ENCODE peak calls at places on chromosomes 1 and 21, in eight cellular contexts. B is A549; A is heart left ventricle; G is ascending aorta; Q is cardiac muscle cell; V is GM20000; R is CD8-positive, alpha-beta T cell; I is fibroblast of pulmonary artery. N is an unnamed sample.

GRCh38 chr1:19622204-19622603 is 21.9 kb upstream of the NBL1 start:
- DNase-seq in B (no peak), A (no peak), G (no peak), Q (no peak), V (no peak), R (no peak), I (no peak), N (no peak)

GRCh38 chr1:11730429-11730861 is 5.5 kb upstream of the AGTRAP start:
- DNase-seq in B (no peak), A (no peak), G (no peak), Q (no peak), V (no peak), R (peak), I (peak), N (peak)

GRCh38 chr1:239255628-239256160 is 130.7 kb upstream of the CHRM3 start:
- DNase-seq in B (no peak), A (no peak), G (no peak), Q (no peak), V (no peak), R (no peak), I (no peak), N (no peak)

GRCh38 chr1:37811027-37811655 is 3.1 kb upstream of the YRDC start:
- DNase-seq in B (peak), A (peak), G (peak), Q (peak), V (peak), R (peak), I (peak), N (peak)

GRCh38 chr1:175470591-175470990 is 272.8 kb downstream of the TNR start:
- DNase-seq in B (no peak), A (no peak), G (no peak), Q (no peak), V (no peak), R (no peak), I (no peak), N (no peak)

GRCh38 chr1:32989160-32989894 is 24.7 kb upstream of the RNF19B start:
- DNase-seq in B (peak), A (peak), G (peak), Q (peak), V (no peak), R (no peak), I (peak), N (peak)

GRCh38 chr1:162822391-162823200 is 32.1 kb downstream of the HSD17B7 start:
- DNase-seq in B (peak), A (no peak), G (no peak), Q (peak), V (no peak), R (no peak), I (no peak), N (no peak)

GRCh38 chr1:41576620-41577019 is 92.1 kb upstream of the EDN2 start:
- DNase-seq in B (no peak), A (no peak), G (no peak), Q (no peak), V (no peak), R (no peak), I (no peak), N (no peak)

GRCh38 chr1:34926156-34926555 is 3.3 kb downstream of the DLGAP3 start:
- DNase-seq in B (no peak), A (no peak), G (no peak), Q (no peak), V (no peak), R (no peak), I (no peak), N (no peak)

GRCh38 chr1:36222481-36223372 is 1.5 kb upstream of the THRAP3 start:
- DNase-seq in B (no peak), A (no peak), G (no peak), Q (no peak), V (no peak), R (no peak), I (no peak), N (no peak)

GRCh38 chr1:150551784-150552691 is 2.8 kb downstream of the ADAMTSL4 start:
- DNase-seq in B (peak), A (peak), G (peak), Q (no peak), V (no peak), R (no peak), I (peak), N (peak)

GRCh38 chr1:225961659-225962439 is 20.8 kb upstream of the LEFTY2 start:
- DNase-seq in B (no peak), A (no peak), G (no peak), Q (no peak), V (no peak), R (no peak), I (no peak), N (no peak)

GRCh38 chr1:212035835-212036605 is 472 bp downstream of the DTL start:
- DNase-seq in B (no peak), A (no peak), G (no peak), Q (no peak), V (no peak), R (no peak), I (no peak), N (no peak)

GRCh38 chr1:192967211-192967877 is 91.8 kb downstream of the UCHL5 start:
- DNase-seq in B (no peak), A (no peak), G (no peak), Q (no peak), V (no peak), R (no peak), I (peak), N (no peak)

GRCh38 chr1:66300986-66301451 is 232.9 kb upstream of the SGIP1 start:
- DNase-seq in B (no peak), A (no peak), G (no peak), Q (no peak), V (peak), R (no peak), I (peak), N (no peak)

GRCh38 chr1:200410566-200410878 is 686 bp upstream of the ZNF281 start:
- DNase-seq in B (no peak), A (no peak), G (no peak), Q (peak), V (peak), R (no peak), I (no peak), N (no peak)

GRCh38 chr1:204971700-204972336 is 71.2 kb upstream of the CNTN2 start:
- DNase-seq in B (peak), A (no peak), G (no peak), Q (no peak), V (no peak), R (no peak), I (peak), N (peak)

GRCh38 chr1:234047113-234047512 is 142.6 kb downstream of the SLC35F3 start:
- DNase-seq in B (peak), A (no peak), G (no peak), Q (no peak), V (no peak), R (no peak), I (no peak), N (no peak)

GRCh38 chr1:91498498-91499245 is 2.0 kb upstream of the CDC7 start:
- DNase-seq in B (no peak), A (no peak), G (no peak), Q (no peak), V (no peak), R (no peak), I (no peak), N (no peak)

GRCh38 chr21:33760641-33761103 is 118.4 kb downstream of the ITSN1 start:
- DNase-seq in B (no peak), A (no peak), G (no peak), Q (no peak), V (no peak), R (no peak), I (peak), N (no peak)

GRCh38 chr1:77068013-77068412 is 151.2 kb downstream of the PIGK start:
- DNase-seq in B (no peak), A (no peak), G (no peak), Q (no peak), V (no peak), R (no peak), I (no peak), N (no peak)

GRCh38 chr21:42844411-42845113 is 34.8 kb downstream of the WDR4 start:
- DNase-seq in B (no peak), A (peak), G (no peak), Q (no peak), V (no peak), R (no peak), I (no peak), N (no peak)

GRCh38 chr21:45855248-45855801 is 126.2 kb upstream of the COL6A1 start:
- DNase-seq in B (no peak), A (no peak), G (peak), Q (no peak), V (no peak), R (no peak), I (no peak), N (no peak)

GRCh38 chr21:14321042-14321441 is 61.9 kb downstream of the HSPA13 start:
- DNase-seq in B (no peak), A (no peak), G (no peak), Q (no peak), V (no peak), R (no peak), I (peak), N (no peak)

GRCh38 chr1:118615066-118615465 is 373.1 kb downstream of the TBX15 start:
- DNase-seq in B (no peak), A (no peak), G (no peak), Q (no peak), V (no peak), R (no peak), I (no peak), N (no peak)

GRCh38 chr1:118360817-118361216 is 175.8 kb upstream of the SPAG17 start:
- DNase-seq in B (no peak), A (no peak), G (no peak), Q (no peak), V (no peak), R (no peak), I (peak), N (no peak)

GRCh38 chr1:229940689-229941088 is 126.3 kb upstream of the GALNT2 start:
- DNase-seq in B (no peak), A (no peak), G (no peak), Q (peak), V (no peak), R (no peak), I (peak), N (no peak)

GRCh38 chr1:113677250-113678158 is 81.8 kb downstream of the PHTF1 start:
- DNase-seq in B (peak), A (peak), G (no peak), Q (peak), V (peak), R (no peak), I (peak), N (no peak)

GRCh38 chr1:15758953-15759661 is 512 bp downstream of the FBLIM1 start:
- DNase-seq in B (no peak), A (no peak), G (no peak), Q (peak), V (peak), R (no peak), I (no peak), N (no peak)

GRCh38 chr1:50975436-50975835 is 5.4 kb downstream of the CDKN2C start:
- DNase-seq in B (no peak), A (no peak), G (no peak), Q (no peak), V (no peak), R (no peak), I (no peak), N (no peak)

GRCh38 chr1:244971524-244972216 is 107.3 kb upstream of the HNRNPU start:
- DNase-seq in B (no peak), A (no peak), G (no peak), Q (no peak), V (no peak), R (no peak), I (no peak), N (no peak)

GRCh38 chr1:244968431-244968830 is 104.1 kb upstream of the HNRNPU start:
- DNase-seq in B (no peak), A (no peak), G (no peak), Q (no peak), V (no peak), R (no peak), I (peak), N (no peak)

GRCh38 chr1:244970661-244971523 is 106.5 kb upstream of the HNRNPU start:
- DNase-seq in B (peak), A (peak), G (peak), Q (peak), V (peak), R (peak), I (peak), N (peak)

GRCh38 chr1:244970236-244970652 is 105.9 kb upstream of the HNRNPU start:
- DNase-seq in B (peak), A (peak), G (peak), Q (peak), V (peak), R (no peak), I (peak), N (no peak)

DNA sequence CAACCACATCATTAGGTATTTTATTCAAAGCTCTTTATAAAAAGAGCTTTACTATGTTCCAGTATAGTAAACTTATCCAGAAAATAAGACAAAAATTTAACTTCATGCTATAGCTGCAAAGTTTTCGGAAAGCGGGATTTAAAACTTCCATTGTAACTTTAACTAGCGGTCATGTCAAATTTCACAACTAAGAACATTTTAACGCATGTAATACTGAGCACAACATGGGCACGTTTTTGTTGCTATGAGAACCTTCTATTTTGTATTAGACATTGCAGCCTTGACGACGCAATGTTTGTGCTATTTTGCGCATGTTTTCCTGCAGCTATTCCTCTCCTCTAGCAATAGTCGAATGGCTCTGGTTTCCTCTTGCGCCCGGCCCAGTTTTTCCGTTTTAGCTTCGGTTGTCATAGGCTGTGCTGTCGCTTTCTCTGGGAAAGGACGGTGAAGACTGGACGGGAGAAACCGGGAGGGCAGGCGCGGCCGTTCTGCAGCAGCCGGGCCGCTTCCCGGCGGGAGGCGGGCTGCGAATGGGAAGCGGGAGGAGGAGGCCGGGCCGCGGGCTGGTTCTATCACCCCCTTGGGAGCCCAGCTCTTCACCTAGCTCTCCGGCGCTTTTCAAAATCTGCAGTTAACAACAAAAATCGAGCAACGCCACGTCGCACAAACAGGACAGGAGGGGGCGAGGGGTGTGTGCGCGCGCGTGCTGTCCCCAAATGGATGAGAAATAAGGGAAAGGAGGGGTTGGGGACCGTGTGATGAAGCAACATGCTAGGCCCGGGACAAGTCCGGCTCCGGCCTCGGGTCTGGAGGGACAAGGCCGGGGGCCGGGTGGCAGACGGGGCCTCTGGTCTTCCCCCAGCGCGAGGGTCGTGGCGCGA is 105.3 kb upstream of the HNRNPU start:
- DNase-seq in B (peak), A (peak), G (peak), Q (peak), V (no peak), R (peak), I (peak), N (peak)
- TF ChIP-seq CTCF in B (no peak), A (no peak), G (no peak), Q (no peak), V (no peak), R (no peak), I (no peak), N (no peak)

DNA sequence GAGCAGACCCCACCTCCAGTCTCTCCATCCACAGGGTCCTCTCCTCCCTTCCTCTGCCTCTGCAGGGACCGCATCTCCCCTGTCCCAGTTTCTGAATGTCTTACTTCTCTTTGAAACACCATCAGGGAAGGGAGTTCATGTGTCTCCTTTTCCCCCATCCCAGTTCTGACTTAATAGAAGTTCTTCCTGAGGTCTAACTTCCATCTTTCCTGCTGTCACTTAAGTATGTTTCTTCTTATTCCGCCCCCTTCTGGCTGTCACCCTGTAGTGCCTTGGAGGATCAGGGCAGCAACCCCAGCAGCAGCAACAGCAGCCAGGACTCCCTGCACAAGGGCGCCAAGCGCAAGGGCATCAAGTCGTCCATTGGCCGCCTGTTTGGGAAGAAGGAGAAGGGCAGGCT is 29.3 kb downstream of the MYOG start:
- DNase-seq in B (no peak), A (no peak), G (no peak), Q (no peak), V (no peak), R (no peak), I (no peak), N (no peak)
- TF ChIP-seq CTCF in B (no peak), A (no peak), G (no peak), Q (no peak), V (no peak), R (no peak), I (peak), N (peak)

GRCh38 chr1:14415396-14415795 is 183.1 kb upstream of the KAZN start:
- DNase-seq in B (no peak), A (no peak), G (no peak), Q (peak), V (no peak), R (no peak), I (no peak), N (no peak)
- TF ChIP-seq CTCF in B (no peak), A (no peak), G (no peak), Q (no peak), V (peak), R (no peak), I (no peak), N (no peak)

GRCh38 chr1:52346653-52347052 is 19.4 kb downstream of the CC2D1B start:
- DNase-seq in B (no peak), A (no peak), G (no peak), Q (no peak), V (no peak), R (no peak), I (no peak), N (no peak)

GRCh38 chr1:52352690-52353089 is 13.3 kb downstream of the CC2D1B start:
- DNase-seq in B (no peak), A (no peak), G (no peak), Q (no peak), V (no peak), R (no peak), I (no peak), N (no peak)

GRCh38 chr1:52345252-52345651 is 20.8 kb downstream of the CC2D1B start:
- DNase-seq in B (no peak), A (no peak), G (no peak), Q (no peak), V (no peak), R (no peak), I (no peak), N (no peak)

GRCh38 chr1:52343982-52344381 is 22.0 kb downstream of the CC2D1B start:
- DNase-seq in B (no peak), A (no peak), G (no peak), Q (no peak), V (no peak), R (no peak), I (no peak), N (no peak)

GRCh38 chr1:52348704-52349301 is 17.2 kb downstream of the CC2D1B start:
- DNase-seq in B (peak), A (no peak), G (no peak), Q (peak), V (no peak), R (no peak), I (peak), N (no peak)
- TF ChIP-seq CTCF in B (peak), A (no peak), G (no peak), Q (peak), V (no peak), R (no peak), I (peak), N (no peak)

GRCh38 chr1:215824245-215824644 is 257.1 kb downstream of the KCTD3 start:
- DNase-seq in B (no peak), A (no peak), G (no peak), Q (peak), V (no peak), R (no peak), I (peak), N (no peak)
- TF ChIP-seq CTCF in B (no peak), A (no peak), G (no peak), Q (peak), V (no peak), R (no peak), I (peak), N (no peak)

GRCh38 chr21:41098076-41098475 is 69.9 kb upstream of the BACE2 start:
- DNase-seq in B (no peak), A (no peak), G (no peak), Q (no peak), V (no peak), R (no peak), I (no peak), N (no peak)
- TF ChIP-seq CTCF in B (no peak), A (no peak), G (no peak), Q (no peak), V (no peak), R (no peak), I (no peak), N (no peak)

GRCh38 chr1:46248122-46248920 is 758 bp downstream of the RAD54L start:
- DNase-seq in B (peak), A (peak), G (peak), Q (peak), V (peak), R (no peak), I (no peak), N (no peak)
- TF ChIP-seq CTCF in B (no peak), A (no peak), G (no peak), Q (no peak), V (no peak), R (no peak), I (no peak), N (no peak)

N was measured in CD14-positive monocyte.